ENCODE peak calls at places on chromosomes 16 and 17, in nine cellular contexts. L, I, F, K, Y, J, U, O and T are unnamed samples. For H3K27me3, the result is how much of the 10 kb centered on the place peaks cover.

GRCh38 chr17:38908676-38909181 is 16.7 kb upstream of the LASP1NB start:
- DNase-seq in L (no peak), I (no peak), F (no peak), K (no peak), Y (no peak), J (no peak), U (no peak), O (no peak), T (no peak)

GRCh38 chr16:85542548-85542927 is 70.6 kb upstream of the GSE1 start:
- DNase-seq in L (no peak), I (no peak), F (no peak), K (no peak), Y (no peak), J (no peak), U (no peak), O (no peak), T (no peak)

GRCh38 chr16:11024333-11025053 is 80.1 kb downstream of the CLEC16A start:
- DNase-seq in L (no peak), I (no peak), F (no peak), K (no peak), Y (no peak), J (no peak), U (no peak), O (no peak), T (no peak)

GRCh38 chr17:63399856-63400255 is 46.2 kb downstream of the CYB561 start:
- DNase-seq in L (no peak), I (peak), F (peak), K (peak), Y (peak), J (no peak), U (no peak), O (peak), T (no peak)

GRCh38 chr17:16374129-16374528 is 6.8 kb upstream of the UBB start:
- DNase-seq in L (no peak), I (peak), F (peak), K (peak), Y (peak), J (no peak), U (no peak), O (no peak), T (no peak)

GRCh38 chr16:2520784-2521577 is 810 bp downstream of the AMDHD2 start:
- DNase-seq in L (no peak), I (peak), F (peak), K (no peak), Y (peak), J (no peak), U (no peak), O (no peak), T (no peak)

GRCh38 chr16:87790278-87791023 is 24.7 kb upstream of the KLHDC4 start:
- DNase-seq in L (no peak), I (peak), F (peak), K (no peak), Y (no peak), J (no peak), U (no peak), O (peak), T (no peak)

GRCh38 chr16:15783985-15784384 is 72.8 kb downstream of the MYH11 start:
- DNase-seq in L (no peak), I (no peak), F (no peak), K (no peak), Y (no peak), J (no peak), U (no peak), O (no peak), T (no peak)

GRCh38 chr17:44343510-44344209 is 1.4 kb upstream of the GRN start:
- DNase-seq in L (no peak), I (no peak), F (no peak), K (no peak), Y (no peak), J (no peak), U (no peak), O (no peak), T (peak)

GRCh38 chr17:65013613-65014391 is 42.7 kb downstream of the GNA13 start:
- DNase-seq in L (no peak), I (no peak), F (no peak), K (no peak), Y (peak), J (peak), U (no peak), O (no peak), T (no peak)

GRCh38 chr16:1539720-1540555 is 6.5 kb downstream of the TMEM204 start:
- DNase-seq in L (no peak), I (no peak), F (no peak), K (no peak), Y (no peak), J (no peak), U (no peak), O (no peak), T (no peak)

GRCh38 chr16:19717781-19718623 is at the start of the genes IQCK and KNOP1:
- DNase-seq in L (peak), I (peak), F (peak), K (peak), Y (peak), J (peak), U (peak), O (peak), T (peak)

GRCh38 chr17:72640415-72641165 is 451.9 kb downstream of the SLC39A11 start:
- DNase-seq in L (no peak), I (peak), F (no peak), K (peak), Y (no peak), J (no peak), U (no peak), O (no peak), T (peak)

GRCh38 chr16:57533618-57534336 is 2.6 kb downstream of the CCDC102A start:
- DNase-seq in L (peak), I (no peak), F (no peak), K (peak), Y (no peak), J (no peak), U (no peak), O (peak), T (no peak)

GRCh38 chr16:785563-786535 is 2.3 kb downstream of the RPUSD1 start:
- DNase-seq in L (peak), I (peak), F (peak), K (peak), Y (peak), J (no peak), U (no peak), O (peak), T (peak)

GRCh38 chr17:39064374-39064773 is 87.1 kb downstream of the PLXDC1 start:
- DNase-seq in L (no peak), I (no peak), F (no peak), K (no peak), Y (no peak), J (peak), U (no peak), O (no peak), T (no peak)

GRCh38 chr16:82062645-82063058 is 27.6 kb downstream of the HSD17B2 start:
- DNase-seq in L (no peak), I (no peak), F (no peak), K (no peak), Y (peak), J (peak), U (peak), O (no peak), T (no peak)

DNA sequence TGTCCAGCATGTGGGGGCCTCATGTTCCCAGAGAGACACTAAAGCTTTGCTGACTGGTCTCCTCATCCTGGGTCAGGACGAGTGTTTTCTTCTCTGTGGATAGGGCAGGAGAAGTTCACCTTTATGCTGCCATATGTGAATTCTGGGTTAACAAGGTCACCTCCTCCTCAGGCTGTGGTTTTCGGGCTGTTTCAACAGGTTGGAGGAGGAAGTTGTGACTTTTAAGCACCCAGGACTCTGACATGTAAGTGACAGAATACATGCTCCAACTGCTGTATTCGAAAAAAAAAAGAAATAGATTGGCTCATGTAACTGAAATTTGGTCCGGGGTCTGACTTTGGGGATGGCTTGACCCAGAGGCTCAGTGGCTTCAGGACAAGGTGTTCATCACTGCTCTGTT is 54.2 kb downstream of the SNX20 start:
- DNase-seq in L (no peak), I (no peak), F (no peak), K (no peak), Y (no peak), J (no peak), U (no peak), O (no peak), T (no peak)
- H3K27ac ChIP-seq in L (no peak), I (peak), F (no peak), K (no peak), Y (no peak), J (no peak), U (peak), O (no peak), T (no peak)

DNA sequence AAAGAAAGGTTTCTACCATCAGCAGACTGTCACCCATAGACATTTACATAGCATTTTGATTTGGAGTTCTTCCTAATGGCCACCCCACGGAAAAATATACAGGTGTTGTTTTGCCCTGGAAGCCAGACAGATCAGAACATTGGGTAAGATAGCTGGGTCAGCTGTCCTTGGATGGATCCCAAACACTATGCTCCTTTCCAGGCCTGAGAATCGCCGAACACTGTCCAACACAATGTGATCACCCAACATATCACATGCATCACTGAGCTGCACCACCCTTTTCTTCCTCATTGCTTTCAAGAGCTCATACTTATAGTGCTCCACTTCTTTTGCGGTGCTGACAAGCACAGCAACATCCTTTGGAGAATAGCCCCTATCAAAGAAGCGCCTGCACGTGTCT is 21.1 kb downstream of the SLFN11 start:
- DNase-seq in L (no peak), I (no peak), F (no peak), K (no peak), Y (no peak), J (no peak), U (no peak), O (no peak), T (no peak)
- H3K27me3 ChIP-seq in L (under half), I (under half), F (under half), K (under half), Y (under half), J (under half), U (under half), O (under half), T (under half)

GRCh38 chr17:7217113-7217987 is 2.3 kb downstream of the DLG4 start:
- DNase-seq in L (no peak), I (peak), F (peak), K (no peak), Y (peak), J (no peak), U (no peak), O (peak), T (peak)
- H3K27ac ChIP-seq in L (peak), I (peak), F (peak), K (peak), Y (peak), J (peak), U (peak), O (peak), T (no peak)

GRCh38 chr16:50571786-50572185 is 23.6 kb downstream of the NKD1 start:
- DNase-seq in L (no peak), I (no peak), F (no peak), K (no peak), Y (no peak), J (no peak), U (no peak), O (no peak), T (no peak)

GRCh38 chr16:50570808-50571598 is 22.8 kb downstream of the NKD1 start:
- DNase-seq in L (no peak), I (no peak), F (no peak), K (no peak), Y (no peak), J (no peak), U (no peak), O (no peak), T (no peak)

GRCh38 chr16:50573947-50574751 is 26.0 kb downstream of the NKD1 start:
- DNase-seq in L (no peak), I (no peak), F (no peak), K (no peak), Y (peak), J (no peak), U (no peak), O (no peak), T (no peak)

GRCh38 chr16:50573279-50573678 is 25.1 kb downstream of the NKD1 start:
- DNase-seq in L (no peak), I (no peak), F (no peak), K (no peak), Y (no peak), J (no peak), U (no peak), O (no peak), T (no peak)

DNA sequence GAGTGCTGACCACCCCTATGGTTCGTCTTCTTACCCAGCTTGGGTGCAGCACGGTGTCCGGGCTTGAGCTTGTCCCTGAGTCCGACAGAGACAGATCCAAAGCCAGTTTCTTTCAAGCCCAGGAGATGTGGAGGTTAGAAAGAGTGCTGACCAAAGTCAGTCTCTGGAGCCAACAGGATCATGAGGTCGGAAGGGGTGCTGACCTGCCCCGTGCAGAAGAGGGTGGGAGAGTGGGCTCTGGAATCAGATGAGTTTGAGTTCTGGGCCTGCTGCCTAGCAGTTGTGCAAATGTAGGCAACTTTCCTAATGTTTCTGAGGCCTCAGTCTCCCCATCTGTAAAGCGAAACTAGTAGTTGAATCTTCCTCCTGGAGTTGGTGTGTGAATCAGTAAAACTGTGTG is 24.5 kb downstream of the NKD1 start:
- DNase-seq in L (no peak), I (no peak), F (no peak), K (no peak), Y (no peak), J (no peak), U (no peak), O (no peak), T (no peak)
- H3K27me3 ChIP-seq in L (under half), I (under half), F (under half), K (under half), Y (under half), J (under half), U (under half), O (under half), T (under half)

DNA sequence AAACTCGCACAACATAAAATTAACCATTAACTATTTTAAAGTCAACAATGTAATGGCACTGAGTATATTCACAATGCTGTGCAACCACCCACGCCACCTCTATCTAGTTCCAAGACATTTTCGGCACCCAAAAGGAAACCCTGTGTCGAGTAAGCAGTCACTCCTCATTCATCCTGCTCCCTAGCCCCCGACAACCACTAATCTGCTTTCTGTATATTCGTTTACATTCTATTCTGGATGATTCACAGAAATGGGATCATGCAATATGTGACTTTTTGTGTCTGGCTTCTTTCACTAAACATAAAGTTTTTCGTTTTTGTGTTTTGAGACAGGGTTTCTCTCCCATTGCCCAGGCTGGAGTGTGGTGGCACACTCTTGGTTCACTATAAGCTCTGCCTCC is 42.2 kb upstream of the HAPSTR1 start:
- DNase-seq in L (no peak), I (no peak), F (no peak), K (no peak), Y (no peak), J (peak), U (no peak), O (no peak), T (no peak)
- H3K27ac ChIP-seq in L (no peak), I (no peak), F (no peak), K (no peak), Y (peak), J (peak), U (no peak), O (no peak), T (no peak)